ENCODE peak calls at places on chromosomes 11 and 22, in seven cellular contexts. W is anterior cingulate cortex, B is upper lobe of right lung, R is immature natural killer cell, G is AG09309, I is tibial nerve, Y is ecto neural progenitor cell. F is an unnamed sample.

GRCh38 chr22:42996646-42997365 is 18.1 kb downstream of the PACSIN2 start:
- DNase-seq in W (no peak), B (no peak), R (no peak), G (no peak), I (no peak), Y (no peak), F (no peak)

GRCh38 chr22:19232620-19233019 is 54.1 kb upstream of the SLC25A1 start:
- DNase-seq in W (no peak), B (no peak), R (no peak), G (no peak), I (no peak), Y (no peak), F (no peak)

GRCh38 chr11:115527534-115528125 is 23.4 kb upstream of the CADM1 start:
- DNase-seq in W (no peak), B (no peak), R (no peak), G (no peak), I (no peak), Y (no peak), F (no peak)

GRCh38 chr11:9613830-9614762 is 40.6 kb downstream of the WEE1 start:
- DNase-seq in W (peak), B (peak), R (peak), G (peak), I (peak), Y (peak), F (peak)

GRCh38 chr11:22079133-22079847 is 113.6 kb upstream of the ANO5 start:
- DNase-seq in W (no peak), B (no peak), R (no peak), G (no peak), I (no peak), Y (no peak), F (no peak)

GRCh38 chr11:112013501-112014164 is 11.6 kb upstream of the DLAT start:
- DNase-seq in W (no peak), B (no peak), R (no peak), G (no peak), I (no peak), Y (no peak), F (no peak)

GRCh38 chr11:118108513-118108912 is 21.8 kb upstream of the SMIM35 start:
- DNase-seq in W (no peak), B (no peak), R (no peak), G (no peak), I (no peak), Y (no peak), F (no peak)

GRCh38 chr11:121520243-121521144 is 67.7 kb upstream of the SORL1-AS1 start:
- DNase-seq in W (no peak), B (no peak), R (no peak), G (peak), I (no peak), Y (no peak), F (peak)

GRCh38 chr11:111137846-111138245 is 107.7 kb upstream of the POU2AF2 start:
- DNase-seq in W (no peak), B (no peak), R (no peak), G (no peak), I (no peak), Y (no peak), F (no peak)

GRCh38 chr22:19960491-19961200 is 19.0 kb upstream of the TXNRD2 start:
- DNase-seq in W (no peak), B (no peak), R (no peak), G (no peak), I (no peak), Y (no peak), F (no peak)

GRCh38 chr22:40426671-40427070 is 56.3 kb downstream of the SGSM3 start:
- DNase-seq in W (peak), B (no peak), R (no peak), G (no peak), I (no peak), Y (no peak), F (no peak)

GRCh38 chr11:108859510-108859909 is 194.6 kb downstream of the DDX10 start:
- DNase-seq in W (no peak), B (no peak), R (no peak), G (no peak), I (no peak), Y (no peak), F (no peak)

GRCh38 chr22:23893446-23893956 is 682 bp upstream of the MIF start:
- DNase-seq in W (no peak), B (no peak), R (no peak), G (no peak), I (no peak), Y (no peak), F (no peak)

GRCh38 chr22:46894081-46894671 is 131.7 kb downstream of the TBC1D22A start:
- DNase-seq in W (no peak), B (no peak), R (no peak), G (no peak), I (no peak), Y (no peak), F (no peak)

GRCh38 chr11:2933376-2934056 is 4.3 kb upstream of the PHLDA2 start:
- DNase-seq in W (no peak), B (peak), R (peak), G (peak), I (peak), Y (no peak), F (peak)

GRCh38 chr11:17720796-17721171 is 1.4 kb downstream of the MYOD1 start:
- DNase-seq in W (no peak), B (no peak), R (no peak), G (no peak), I (no peak), Y (no peak), F (no peak)

GRCh38 chr11:105719073-105719846 is 109.4 kb downstream of the GRIA4 start:
- DNase-seq in W (no peak), B (no peak), R (no peak), G (no peak), I (no peak), Y (no peak), F (no peak)

GRCh38 chr11:1647901-1648721 is 18.5 kb downstream of the KRTAP5-5 start:
- DNase-seq in W (no peak), B (no peak), R (no peak), G (no peak), I (no peak), Y (no peak), F (no peak)

GRCh38 chr22:41367039-41367679 is 14.6 kb upstream of the TEF start:
- DNase-seq in W (peak), B (peak), R (no peak), G (peak), I (peak), Y (peak), F (peak)

GRCh38 chr11:79925570-79925969 is 484.7 kb upstream of the TENM4 start:
- DNase-seq in W (no peak), B (no peak), R (no peak), G (no peak), I (no peak), Y (no peak), F (no peak)

GRCh38 chr11:6569706-6570105 is 33.7 kb downstream of the RRP8 start:
- DNase-seq in W (no peak), B (no peak), R (no peak), G (no peak), I (no peak), Y (no peak), F (no peak)

GRCh38 chr11:13352711-13353110 is 75.1 kb downstream of the BMAL1 start:
- DNase-seq in W (no peak), B (no peak), R (no peak), G (no peak), I (no peak), Y (no peak), F (no peak)

GRCh38 chr11:7444582-7444981 is 40.7 kb upstream of the OLFML1 start:
- DNase-seq in W (no peak), B (no peak), R (no peak), G (no peak), I (no peak), Y (peak), F (no peak)

GRCh38 chr11:36000616-36001190 is 56.8 kb downstream of the LDLRAD3 start:
- DNase-seq in W (no peak), B (no peak), R (no peak), G (no peak), I (no peak), Y (no peak), F (no peak)

GRCh38 chr11:68242616-68243015 is 29.2 kb downstream of the C11orf24 start:
- DNase-seq in W (no peak), B (no peak), R (no peak), G (no peak), I (no peak), Y (peak), F (no peak)

GRCh38 chr11:69667619-69668604 is 7.2 kb downstream of the LTO1 start:
- DNase-seq in W (no peak), B (peak), R (no peak), G (no peak), I (no peak), Y (no peak), F (no peak)

GRCh38 chr11:19232910-19233503 is 7.7 kb downstream of the E2F8 start:
- DNase-seq in W (no peak), B (no peak), R (no peak), G (peak), I (no peak), Y (no peak), F (no peak)

GRCh38 chr22:40982482-40983385 is 31.6 kb downstream of the RBX1 start:
- DNase-seq in W (no peak), B (no peak), R (no peak), G (no peak), I (no peak), Y (no peak), F (no peak)

GRCh38 chr11:118175031-118175531 is 1.4 kb downstream of the SCN2B start:
- DNase-seq in W (no peak), B (no peak), R (no peak), G (no peak), I (no peak), Y (no peak), F (no peak)

F was measured in right atrium auricular region.